ENCODE peak calls at places on chromosomes 7 and 10, in nine cellular contexts. Z is lower lobe of right lung, D is adrenal gland, A is heart left ventricle, R is foreskin fibroblast, Q is psoas muscle, I is tibial artery, L is IMR-90, H is NB4. U is an unnamed sample.

GRCh38 chr10:58627392-58627791 is 114.7 kb downstream of the BICC1 start:
- DNase-seq in Z (no peak), D (no peak), A (no peak), R (no peak), Q (no peak), I (no peak), L (no peak), H (no peak), U (no peak)

GRCh38 chr10:649798-650690 is 39.4 kb downstream of the DIP2C start:
- DNase-seq in Z (no peak), D (no peak), A (no peak), R (peak), Q (no peak), I (no peak), L (peak), H (no peak), U (no peak)

GRCh38 chr10:78044179-78044578 is 10.5 kb downstream of the RPS24 start:
- DNase-seq in Z (no peak), D (no peak), A (no peak), R (peak), Q (no peak), I (no peak), L (no peak), H (peak), U (no peak)

GRCh38 chr7:26198781-26199169 is 1.8 kb downstream of the HNRNPA2B1 start:
- DNase-seq in Z (no peak), D (no peak), A (no peak), R (no peak), Q (no peak), I (no peak), L (no peak), H (no peak), U (no peak)

GRCh38 chr7:27375958-27376357 is 133.4 kb downstream of the EVX1 start:
- DNase-seq in Z (no peak), D (no peak), A (no peak), R (no peak), Q (no peak), I (no peak), L (no peak), H (no peak), U (no peak)

GRCh38 chr10:33010132-33011037 is 52.4 kb upstream of the ITGB1 start:
- DNase-seq in Z (no peak), D (no peak), A (no peak), R (peak), Q (no peak), I (no peak), L (peak), H (no peak), U (peak)

GRCh38 chr7:142451346-142451745 is 193.5 kb upstream of the PRSS58 start:
- DNase-seq in Z (no peak), D (no peak), A (no peak), R (no peak), Q (peak), I (no peak), L (no peak), H (no peak), U (no peak)

GRCh38 chr7:48617988-48618387 is 306.4 kb upstream of the CDC14C start:
- DNase-seq in Z (no peak), D (no peak), A (no peak), R (no peak), Q (no peak), I (no peak), L (no peak), H (no peak), U (no peak)

GRCh38 chr10:4545077-4545476 is 280.9 kb upstream of the AKR1E2 start:
- DNase-seq in Z (no peak), D (no peak), A (no peak), R (peak), Q (no peak), I (no peak), L (no peak), H (no peak), U (no peak)

GRCh38 chr7:132436121-132436520 is 140.1 kb downstream of the PLXNA4 start:
- DNase-seq in Z (no peak), D (no peak), A (no peak), R (no peak), Q (no peak), I (no peak), L (no peak), H (no peak), U (no peak)

GRCh38 chr7:108459922-108460551 is 3.8 kb upstream of the NRCAM start:
- DNase-seq in Z (no peak), D (peak), A (no peak), R (peak), Q (no peak), I (no peak), L (no peak), H (peak), U (no peak)

GRCh38 chr7:901388-902154 is 25.2 kb downstream of the GET4 start:
- DNase-seq in Z (peak), D (peak), A (peak), R (peak), Q (peak), I (peak), L (peak), H (peak), U (peak)

GRCh38 chr7:92781117-92781720 is 55.2 kb downstream of the CDK6 start:
- DNase-seq in Z (no peak), D (no peak), A (peak), R (no peak), Q (no peak), I (no peak), L (no peak), H (peak), U (no peak)

GRCh38 chr10:13346912-13347234 is 1.2 kb downstream of the SEPHS1 start:
- DNase-seq in Z (no peak), D (no peak), A (no peak), R (no peak), Q (no peak), I (no peak), L (no peak), H (peak), U (no peak)

GRCh38 chr7:125122225-125122624 is 192.6 kb upstream of the POT1 start:
- DNase-seq in Z (no peak), D (no peak), A (no peak), R (no peak), Q (no peak), I (no peak), L (no peak), H (no peak), U (no peak)

GRCh38 chr10:48251525-48252353 is 22.8 kb downstream of the FRMPD2 start:
- DNase-seq in Z (no peak), D (peak), A (no peak), R (peak), Q (no peak), I (no peak), L (no peak), H (no peak), U (no peak)

GRCh38 chr10:19845963-19846362 is 29.7 kb downstream of the PLXDC2 start:
- DNase-seq in Z (no peak), D (no peak), A (no peak), R (no peak), Q (no peak), I (no peak), L (no peak), H (no peak), U (no peak)

GRCh38 chr10:101066146-101066889 is 4.5 kb downstream of the KAZALD1 start:
- DNase-seq in Z (peak), D (peak), A (peak), R (peak), Q (peak), I (peak), L (peak), H (peak), U (no peak)

GRCh38 chr10:26860026-26860541 is 674 bp downstream of the ABI1 start:
- DNase-seq in Z (peak), D (peak), A (peak), R (peak), Q (peak), I (peak), L (peak), H (peak), U (no peak)

GRCh38 chr7:102917436-102918353 is 4.9 kb downstream of the LRRC17 start:
- DNase-seq in Z (no peak), D (no peak), A (no peak), R (no peak), Q (no peak), I (no peak), L (no peak), H (peak), U (no peak)

DNA sequence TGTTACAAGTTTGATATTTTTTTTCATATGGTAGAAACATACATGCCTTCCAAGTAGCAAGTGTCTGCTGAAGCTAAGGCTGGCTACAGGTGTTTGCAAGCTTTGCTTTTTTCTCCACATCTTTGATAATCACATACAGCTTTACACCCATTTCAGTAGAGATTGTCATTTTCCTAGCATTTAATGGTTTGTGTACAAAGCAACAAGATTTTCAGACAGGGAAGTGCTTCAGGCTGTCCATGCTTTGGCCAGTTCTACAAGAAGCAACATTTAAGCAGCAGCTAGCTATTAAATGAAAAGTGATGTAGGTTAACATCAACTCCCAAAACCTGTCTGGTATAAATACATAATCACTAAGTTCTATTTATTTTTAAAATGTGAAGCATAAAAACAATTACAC is 2.3 kb downstream of the HDAC9 start:
- DNase-seq in Z (no peak), D (no peak), A (no peak), R (no peak), Q (no peak), I (no peak), L (no peak), H (no peak), U (no peak)
- H3K4me3 ChIP-seq in Z (no peak), D (no peak), A (peak), R (no peak), Q (peak), I (no peak), L (no peak), H (no peak), U (no peak)

GRCh38 chr7:101137651-101138148 is 10.8 kb downstream of the SERPINE1 start:
- DNase-seq in Z (no peak), D (no peak), A (no peak), R (peak), Q (no peak), I (no peak), L (no peak), H (no peak), U (no peak)

GRCh38 chr7:101133621-101134398 is 6.9 kb downstream of the SERPINE1 start:
- DNase-seq in Z (no peak), D (no peak), A (no peak), R (peak), Q (no peak), I (no peak), L (peak), H (peak), U (no peak)

GRCh38 chr7:101138149-101138870 is 11.4 kb downstream of the SERPINE1 start:
- DNase-seq in Z (peak), D (peak), A (no peak), R (peak), Q (peak), I (peak), L (peak), H (peak), U (no peak)

GRCh38 chr7:101129603-101130117 is 2.8 kb downstream of the SERPINE1 start:
- DNase-seq in Z (no peak), D (no peak), A (no peak), R (no peak), Q (no peak), I (no peak), L (no peak), H (no peak), U (no peak)

DNA sequence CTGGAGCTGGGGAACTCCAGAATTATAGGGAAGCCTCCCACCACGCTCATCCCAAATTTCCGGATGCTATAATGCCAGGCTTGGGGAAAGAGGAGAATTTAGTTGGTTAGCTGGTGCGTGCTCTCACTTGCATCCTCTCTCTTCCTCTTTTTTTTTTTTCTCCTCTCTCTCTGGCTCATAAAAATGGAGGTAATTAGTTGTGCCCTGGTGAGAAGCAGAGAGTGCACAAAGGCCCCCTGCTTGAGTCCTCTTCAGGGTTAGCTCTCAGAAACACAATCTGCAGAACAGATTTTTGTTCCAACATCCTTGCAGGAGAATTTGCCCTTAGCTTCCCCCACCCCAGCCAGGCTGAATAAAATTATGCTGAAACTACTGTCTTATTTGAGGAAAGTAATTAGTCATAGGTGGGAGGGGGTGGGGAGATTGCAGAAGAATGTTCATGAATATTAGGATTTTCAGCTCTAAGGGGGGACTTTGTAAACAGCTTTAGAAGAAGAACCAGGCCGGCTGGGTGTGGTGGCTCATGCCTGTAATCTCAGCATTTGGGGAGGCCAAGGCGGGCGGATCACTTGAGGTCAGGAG is 7.6 kb downstream of the SERPINE1 start:
- DNase-seq in Z (no peak), D (no peak), A (no peak), R (peak), Q (no peak), I (no peak), L (no peak), H (peak), U (no peak)
- H3K4me3 ChIP-seq in Z (no peak), D (no peak), A (no peak), R (no peak), Q (no peak), I (no peak), L (no peak), H (no peak), U (no peak)

GRCh38 chr7:128740996-128741395 is 1.8 kb downstream of the CALU start:
- DNase-seq in Z (no peak), D (peak), A (no peak), R (peak), Q (no peak), I (peak), L (no peak), H (no peak), U (no peak)
- H3K4me3 ChIP-seq in Z (peak), D (no peak), A (peak), R (peak), Q (peak), I (peak), L (peak), H (peak), U (no peak)

DNA sequence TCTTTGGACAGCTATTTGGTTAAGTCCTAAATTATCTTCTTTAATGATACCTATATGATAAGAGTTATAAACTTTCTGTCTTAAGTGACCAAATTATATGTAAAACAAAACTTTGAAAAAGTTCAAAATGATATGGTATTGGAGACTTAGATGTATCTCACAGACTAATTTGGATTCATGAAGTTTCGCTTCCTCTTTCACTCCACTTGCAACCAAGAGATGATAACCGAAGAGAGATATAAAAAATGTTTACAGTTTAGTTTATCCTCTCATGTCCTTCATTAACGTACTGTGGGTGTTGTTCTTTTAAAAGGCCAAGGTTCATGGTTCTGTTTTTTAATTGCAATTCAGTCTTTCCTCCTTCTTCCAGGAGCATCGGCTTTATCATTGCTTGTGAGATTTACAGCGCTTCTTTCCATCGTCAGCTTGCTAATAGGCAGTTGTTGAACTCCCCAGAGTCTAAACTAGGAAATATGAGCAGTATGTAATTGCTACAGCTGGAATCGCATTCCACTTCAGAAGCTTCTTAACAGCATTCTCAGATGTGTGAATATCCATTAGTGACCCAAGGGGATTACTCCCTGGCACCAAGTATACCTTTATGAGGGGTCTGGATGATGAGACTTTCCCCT is 75.9 kb upstream of the HGF start:
- DNase-seq in Z (no peak), D (no peak), A (no peak), R (peak), Q (no peak), I (no peak), L (peak), H (peak), U (no peak)
- H3K4me3 ChIP-seq in Z (peak), D (no peak), A (peak), R (no peak), Q (no peak), I (no peak), L (peak), H (peak), U (no peak)

DNA sequence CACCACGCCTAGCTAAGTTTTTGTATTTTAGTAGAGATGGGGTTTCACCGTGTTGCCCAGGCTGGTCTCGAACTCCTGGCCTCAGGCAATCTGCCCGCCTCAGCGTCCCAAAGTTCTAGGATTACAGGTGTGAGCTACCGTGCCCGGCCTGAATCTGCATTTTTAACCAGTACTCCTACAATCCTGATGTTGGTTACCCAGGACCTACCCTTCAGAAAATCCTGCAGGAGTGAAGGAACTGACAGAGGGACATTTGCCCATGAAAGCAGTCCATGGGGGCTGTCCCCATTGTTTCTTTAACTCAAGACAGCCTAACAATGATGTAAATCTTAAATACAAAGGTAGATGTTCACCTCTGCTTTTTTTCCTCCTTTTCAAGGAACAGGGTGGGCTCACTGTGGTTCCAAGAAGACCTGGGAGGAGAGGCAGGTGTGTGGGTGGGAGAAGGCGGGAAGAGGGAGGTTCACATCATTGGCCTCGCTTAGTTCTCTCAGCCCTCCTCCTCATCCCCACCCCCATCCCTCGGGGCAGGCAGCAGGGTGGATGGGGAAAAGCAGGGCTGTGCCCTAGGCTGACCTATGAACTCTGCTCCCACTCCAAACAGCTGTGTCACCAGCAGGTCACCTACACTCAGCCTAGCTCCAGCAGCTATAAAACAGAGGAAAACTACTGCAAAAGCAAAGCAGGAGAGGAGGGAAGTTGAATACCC is 13.5 kb downstream of the LRRC20 start:
- DNase-seq in Z (no peak), D (no peak), A (no peak), R (no peak), Q (no peak), I (no peak), L (no peak), H (no peak), U (no peak)
- H3K4me3 ChIP-seq in Z (no peak), D (no peak), A (no peak), R (no peak), Q (no peak), I (no peak), L (no peak), H (no peak), U (no peak)

GRCh38 chr7:44307905-44308740 is 17.3 kb downstream of the CAMK2B start:
- DNase-seq in Z (no peak), D (no peak), A (no peak), R (no peak), Q (peak), I (no peak), L (no peak), H (no peak), U (no peak)

GRCh38 chr7:44311561-44312495 is 13.6 kb downstream of the CAMK2B start:
- DNase-seq in Z (no peak), D (no peak), A (no peak), R (no peak), Q (peak), I (no peak), L (no peak), H (no peak), U (no peak)

GRCh38 chr7:44308741-44309270 is 16.6 kb downstream of the CAMK2B start:
- DNase-seq in Z (no peak), D (no peak), A (no peak), R (no peak), Q (peak), I (no peak), L (no peak), H (no peak), U (no peak)

GRCh38 chr7:44309271-44310091 is 15.9 kb downstream of the CAMK2B start:
- DNase-seq in Z (peak), D (peak), A (peak), R (peak), Q (peak), I (no peak), L (peak), H (peak), U (no peak)

GRCh38 chr7:44310221-44310848 is 15.1 kb downstream of the CAMK2B start:
- DNase-seq in Z (no peak), D (peak), A (no peak), R (no peak), Q (peak), I (no peak), L (no peak), H (no peak), U (no peak)
- H3K4me3 ChIP-seq in Z (peak), D (no peak), A (peak), R (peak), Q (peak), I (peak), L (no peak), H (no peak), U (no peak)

DNA sequence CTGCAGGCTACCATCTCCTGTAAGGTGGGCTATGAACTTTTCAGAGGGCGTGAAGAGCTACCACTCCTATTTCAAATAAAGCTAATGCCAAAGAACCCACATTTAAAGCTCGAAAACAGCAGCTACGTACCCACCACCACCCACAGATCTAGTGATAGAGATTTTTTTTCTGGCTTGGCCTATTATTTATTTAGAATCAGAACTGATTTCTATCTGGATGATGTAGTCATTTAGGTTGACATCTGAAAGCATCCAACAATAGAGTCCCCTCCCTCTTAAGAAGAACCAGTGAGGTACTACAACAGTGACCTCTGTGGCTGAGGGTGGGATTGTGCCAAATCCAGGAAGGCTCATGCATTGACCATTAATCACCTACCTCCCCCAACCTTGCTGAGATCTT is 113.8 kb upstream of the ADO start:
- DNase-seq in Z (no peak), D (no peak), A (no peak), R (no peak), Q (no peak), I (no peak), L (no peak), H (peak), U (peak)
- H3K4me3 ChIP-seq in Z (no peak), D (no peak), A (no peak), R (no peak), Q (no peak), I (no peak), L (no peak), H (no peak), U (no peak)

U was measured in iPS DF 6.9.